ENCODE peak calls at places on chromosomes 12 and 14, in five cellular contexts. H is HCT116, F is GM12892, X is vagina, G is K562. N is an unnamed sample.

GRCh38 chr14:76924363-76925151 is 98.3 kb downstream of the LRRC74A start:
- DNase-seq in X (no peak), G (peak), F (no peak), H (no peak), N (no peak)

GRCh38 chr14:24312736-24313507 is 1.6 kb downstream of the LTB4R start:
- DNase-seq in G (no peak), X (no peak), F (no peak), H (no peak), N (no peak)

GRCh38 chr12:47808049-47808448 is 11.7 kb downstream of the HDAC7 start:
- DNase-seq in F (peak), H (no peak), X (no peak), G (peak), N (no peak)

GRCh38 chr12:126385785-126386184 is 1320.5 kb downstream of the AACS start:
- DNase-seq in F (no peak), H (no peak), X (no peak), G (no peak), N (no peak)

GRCh38 chr12:110537605-110538409 is 35.7 kb downstream of the RAD9B start:
- DNase-seq in F (no peak), X (no peak), H (no peak), G (no peak), N (no peak)

GRCh38 chr12:66965613-66966012 is 286.7 kb upstream of the GRIP1 start:
- DNase-seq in H (no peak), F (no peak), X (no peak), G (no peak), N (no peak)

GRCh38 chr12:109510196-109510595 is 32.8 kb downstream of the UBE3B start:
- DNase-seq in F (no peak), H (no peak), G (no peak), X (no peak), N (no peak)

GRCh38 chr12:112096667-112097066 is 11.9 kb downstream of the NAA25 start:
- DNase-seq in G (no peak), X (no peak), F (no peak), H (peak), N (no peak)

GRCh38 chr14:94474581-94475031 is 1.4 kb downstream of the SERPINA9 start:
- DNase-seq in G (no peak), F (no peak), X (no peak), H (no peak), N (no peak)

GRCh38 chr12:68279227-68280054 is 26.0 kb upstream of the IL22 start:
- DNase-seq in G (no peak), F (no peak), X (no peak), H (no peak), N (no peak)

GRCh38 chr14:91509083-91509877 is 830 bp downstream of the PPP4R3A start:
- DNase-seq in F (peak), H (no peak), G (peak), X (no peak), N (peak)

GRCh38 chr12:43957732-43958131 is 121.9 kb downstream of the TMEM117 start:
- DNase-seq in H (peak), G (peak), F (peak), X (no peak), N (peak)

GRCh38 chr12:104751594-104751993 is 206.5 kb downstream of the SLC41A2 start:
- DNase-seq in G (no peak), X (no peak), H (no peak), F (peak), N (peak)

GRCh38 chr12:104748790-104749189 is 209.3 kb downstream of the SLC41A2 start:
- DNase-seq in X (peak), F (no peak), G (no peak), H (no peak), N (no peak)

GRCh38 chr12:104751024-104751570 is 207.0 kb downstream of the SLC41A2 start:
- DNase-seq in H (no peak), X (peak), G (no peak), F (no peak), N (no peak)

GRCh38 chr12:104749555-104749954 is 208.5 kb downstream of the SLC41A2 start:
- DNase-seq in G (no peak), H (no peak), X (peak), F (no peak), N (no peak)

GRCh38 chr12:104750061-104750460 is 208.0 kb downstream of the SLC41A2 start:
- DNase-seq in G (no peak), X (peak), F (no peak), H (no peak), N (peak)
- TF ChIP-seq POLR2AphosphoS5 in G (no peak), X (no peak), F (no peak), H (no peak), N (no peak)

GRCh38 chr14:67680121-67680602 is 5.7 kb upstream of the VTI1B start:
- DNase-seq in H (no peak), X (no peak), G (peak), F (peak), N (peak)

GRCh38 chr14:67675219-67675582 is 769 bp upstream of the VTI1B start:
- DNase-seq in G (no peak), F (no peak), H (no peak), X (no peak), N (no peak)

GRCh38 chr14:67673451-67673850 is 981 bp downstream of the VTI1B start:
- DNase-seq in H (no peak), G (no peak), F (no peak), X (no peak), N (no peak)

GRCh38 chr14:67674139-67674479 is 323 bp downstream of the VTI1B start:
- DNase-seq in G (peak), F (peak), X (no peak), H (peak), N (peak)

GRCh38 chr14:67674480-67675218 is at the start of gene VTI1B:
- DNase-seq in F (peak), X (no peak), H (peak), G (peak), N (peak)
- TF ChIP-seq POLR2A in F (peak), X (no peak), H (no peak), G (peak), N (peak)

GRCh38 chr12:93894391-93895095 is 217.4 kb downstream of the CRADD start:
- DNase-seq in H (no peak), G (no peak), F (no peak), X (peak), N (no peak)
- TF ChIP-seq POLR2AphosphoS5 in H (no peak), G (no peak), F (no peak), X (peak), N (no peak)

GRCh38 chr12:54358945-54359761 is 5.1 kb downstream of the GPR84 start:
- DNase-seq in H (peak), X (peak), G (peak), F (peak), N (peak)

GRCh38 chr12:54357802-54358619 is 6.3 kb downstream of the GPR84 start:
- DNase-seq in F (no peak), G (peak), X (no peak), H (no peak), N (peak)

GRCh38 chr12:54359762-54360351 is 4.4 kb downstream of the GPR84 start:
- DNase-seq in X (no peak), G (no peak), H (no peak), F (no peak), N (no peak)

GRCh38 chr12:54356951-54357356 is 7.3 kb downstream of the GPR84 start:
- DNase-seq in H (no peak), F (no peak), G (no peak), X (no peak), N (no peak)

GRCh38 chr12:54358620-54358944 is 5.7 kb downstream of the GPR84 start:
- DNase-seq in G (no peak), F (no peak), H (no peak), X (no peak), N (no peak)
- TF ChIP-seq POLR2A in G (peak), F (no peak), H (no peak), X (no peak), N (no peak)

GRCh38 chr14:96421236-96421635 is 29.3 kb downstream of the AK7 start:
- DNase-seq in X (no peak), H (no peak), F (no peak), G (no peak), N (no peak)
- TF ChIP-seq POLR2AphosphoS5 in X (no peak), H (no peak), F (no peak), G (no peak), N (no peak)

DNA sequence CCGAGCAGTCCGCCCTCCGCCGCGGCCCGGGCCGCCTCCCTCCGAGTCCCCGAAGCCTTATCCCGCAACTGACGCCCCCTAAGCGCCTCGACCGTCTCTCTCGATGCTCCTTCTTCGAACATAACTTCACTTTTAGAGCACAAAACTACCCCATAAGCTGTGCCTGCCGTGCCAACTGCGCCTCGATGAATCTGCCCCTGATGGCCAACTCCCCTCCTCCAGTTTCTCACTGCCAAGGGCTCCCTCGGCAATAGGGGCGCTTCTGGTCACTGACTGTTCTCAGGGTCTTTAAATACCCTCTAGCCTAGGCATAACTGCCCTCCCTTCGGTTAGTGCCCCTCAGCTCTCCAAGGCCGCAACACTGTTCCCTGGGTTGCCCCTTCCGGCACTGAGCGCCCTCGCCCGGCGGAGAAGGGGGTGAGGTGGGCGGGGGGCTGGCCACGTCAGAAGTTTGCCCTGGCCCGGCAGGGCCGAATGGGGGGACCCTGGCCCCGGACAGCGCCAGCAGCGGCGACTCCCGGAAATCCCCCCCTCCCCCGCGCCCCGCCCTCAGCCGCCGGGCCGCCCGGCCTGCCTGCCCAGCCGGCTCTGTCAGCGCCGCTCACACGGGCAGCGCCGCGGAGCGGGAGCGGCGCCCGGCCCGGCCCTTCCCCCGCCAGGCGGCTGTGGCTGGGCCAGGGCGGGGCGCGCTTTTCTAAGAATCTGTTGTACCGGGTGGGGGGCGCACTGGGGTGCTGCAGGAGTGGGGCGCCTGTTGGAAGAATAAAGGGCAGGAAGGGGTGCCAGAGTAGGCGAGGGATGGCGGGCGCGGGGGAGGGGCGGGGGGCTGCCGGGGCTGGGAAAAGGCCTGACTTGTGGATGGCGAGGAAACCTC is 10.6 kb downstream of the RARG start:
- DNase-seq in G (peak), H (no peak), F (peak), X (no peak), N (peak)
- TF ChIP-seq POLR2A in G (peak), H (peak), F (peak), X (peak), N (no peak)

GRCh38 chr12:119682635-119683340 is 14.9 kb downstream of the PRKAB1 start:
- DNase-seq in G (no peak), H (no peak), X (no peak), F (no peak), N (no peak)

GRCh38 chr12:119679490-119679889 is 11.6 kb downstream of the PRKAB1 start:
- DNase-seq in H (no peak), X (no peak), F (no peak), G (no peak), N (no peak)

GRCh38 chr12:119679081-119679480 is 11.1 kb downstream of the PRKAB1 start:
- DNase-seq in H (no peak), F (no peak), X (no peak), G (no peak), N (no peak)

GRCh38 chr12:119681953-119682352 is 14.0 kb downstream of the PRKAB1 start:
- DNase-seq in F (no peak), G (no peak), H (no peak), X (no peak), N (no peak)

DNA sequence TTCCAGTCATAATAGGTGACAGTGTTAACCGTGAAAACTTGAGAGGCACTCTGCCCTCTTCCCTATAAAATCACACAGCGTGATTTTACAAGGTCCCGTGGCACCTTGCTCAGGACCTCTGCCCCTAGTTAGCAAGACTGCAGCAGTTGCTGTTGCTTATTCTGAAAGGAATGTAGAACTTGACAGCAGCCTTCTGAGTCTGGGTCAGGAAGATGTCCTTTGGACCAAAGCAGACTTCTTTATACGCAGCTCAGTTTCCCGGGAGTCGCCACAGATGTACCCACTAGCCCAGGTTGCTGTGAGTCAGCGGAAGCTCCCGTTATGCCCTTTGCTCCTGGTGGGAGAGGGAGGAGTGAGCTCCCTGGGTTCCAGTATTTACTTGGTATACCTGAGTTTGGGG is 13.2 kb downstream of the PRKAB1 start:
- DNase-seq in G (no peak), F (no peak), H (no peak), X (no peak), N (no peak)
- TF ChIP-seq POLR2AphosphoS5 in G (no peak), F (no peak), H (no peak), X (no peak), N (no peak)

DNA sequence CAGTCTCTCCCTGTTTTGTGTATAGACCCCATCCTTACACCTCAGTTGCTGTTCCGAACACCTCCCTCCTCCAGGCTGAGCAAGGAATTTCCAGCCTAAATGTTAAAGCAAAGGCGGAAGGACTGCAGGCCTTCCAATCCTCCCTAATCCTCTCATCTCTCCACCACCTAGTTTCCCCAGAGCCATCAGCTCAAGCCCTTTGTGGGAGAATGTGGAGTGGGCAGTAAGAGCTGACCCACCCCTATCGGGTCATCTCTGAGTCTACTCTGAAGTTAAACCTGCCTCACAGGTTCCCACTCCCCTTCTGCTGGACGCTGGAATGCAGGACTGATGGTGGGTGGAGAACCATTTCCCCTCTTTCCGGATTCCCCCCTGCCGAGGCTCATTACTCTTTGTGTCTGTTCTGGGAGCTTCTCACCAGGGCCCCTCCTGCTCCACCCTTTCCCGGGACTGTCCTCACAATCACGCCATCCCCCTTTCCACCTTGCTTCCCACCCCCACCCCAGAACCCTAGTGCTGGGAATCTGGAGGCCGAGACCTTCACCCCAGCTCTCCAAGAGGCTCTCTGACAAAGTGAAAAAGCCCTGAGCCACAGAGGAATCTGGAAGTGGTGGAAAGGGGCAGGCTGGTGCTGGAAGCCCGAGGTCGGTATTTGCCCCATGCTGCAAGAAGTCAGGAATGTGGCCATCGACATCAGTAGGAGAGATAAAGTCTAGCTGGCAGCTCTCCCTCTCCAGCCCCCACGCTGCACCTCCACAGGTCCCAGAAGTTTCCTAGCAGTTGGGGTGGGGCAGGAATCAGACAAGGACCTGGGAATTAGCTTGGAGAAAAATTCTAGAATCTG is 3.3 kb upstream of the KRT18 start:
- DNase-seq in G (peak), X (no peak), H (no peak), F (no peak), N (no peak)
- TF ChIP-seq POLR2A in G (no peak), X (no peak), H (no peak), F (no peak), N (no peak)

DNA sequence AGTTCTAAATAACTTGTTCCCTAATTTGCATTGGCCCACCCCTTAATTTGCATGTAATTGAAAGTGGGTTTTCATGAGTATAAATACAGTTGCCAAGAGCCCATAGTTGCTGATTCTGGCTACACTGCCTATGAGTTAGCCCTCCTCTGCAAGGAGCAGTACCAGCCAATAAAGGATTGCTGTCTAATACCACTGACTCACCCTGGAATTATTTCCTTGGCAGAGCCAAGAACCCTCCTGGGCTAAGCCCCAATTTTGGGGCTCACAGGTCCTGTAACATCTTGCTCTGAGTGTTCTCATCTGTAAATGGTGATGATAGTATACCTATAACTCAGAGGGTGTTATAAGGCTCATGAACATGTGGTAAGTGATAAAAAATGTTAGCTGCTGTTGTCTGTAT is 6.8 kb downstream of the TTC8 start:
- DNase-seq in X (no peak), H (peak), G (no peak), F (no peak), N (no peak)
- TF ChIP-seq POLR2AphosphoS5 in X (no peak), H (no peak), G (no peak), F (no peak), N (no peak)